ENCODE peak calls at places on chromosomes 12 and 14, in nine cellular contexts. B is activated naive CD8-positive, alpha-beta T cell treated with anti-CD3 and anti-CD28 coated beads, Interleukin-2, amount 50 U/mL, for 16 hours; W is amniotic stem cell; I is NCI-H1436; C is mesendoderm; U is HT-29; V is GM04504; K is progenitor cell of endocrine pancreas; E is Calu3. J is an unnamed sample.

GRCh38 chr14:101819251-101819990 is 57.9 kb downstream of the PPP2R5C start:
- DNase-seq in U (no peak), W (no peak), B (no peak), I (no peak), V (no peak), K (no peak), E (no peak), C (no peak), J (no peak)

GRCh38 chr14:103536693-103537092 is 7.7 kb downstream of the TRMT61A start:
- DNase-seq in U (no peak), C (no peak), I (no peak), K (no peak), E (no peak), V (no peak), W (no peak), B (no peak), J (no peak)

GRCh38 chr14:61154606-61155005 is 126.5 kb downstream of the TMEM30B start:
- DNase-seq in U (no peak), V (no peak), W (no peak), B (no peak), E (no peak), I (no peak), K (no peak), C (no peak), J (no peak)

GRCh38 chr12:9925746-9926393 is 6.3 kb downstream of the CLEC2A start:
- DNase-seq in E (peak), V (peak), U (peak), B (no peak), C (peak), W (peak), I (no peak), K (no peak), J (no peak)

GRCh38 chr12:48765753-48766162 is 23.1 kb downstream of the ADCY6 start:
- DNase-seq in U (no peak), E (no peak), B (no peak), C (no peak), W (no peak), I (no peak), V (no peak), K (no peak), J (no peak)

GRCh38 chr14:32370720-32371119 is 41.6 kb downstream of the AKAP6 start:
- DNase-seq in B (no peak), E (no peak), C (no peak), K (no peak), U (no peak), V (peak), W (peak), I (no peak), J (no peak)

GRCh38 chr14:69493791-69494190 is 9.3 kb downstream of the PLEKHD1 start:
- DNase-seq in C (no peak), W (no peak), I (no peak), U (no peak), B (no peak), V (no peak), K (no peak), E (no peak), J (no peak)

GRCh38 chr12:8636581-8636980 is 23.9 kb upstream of the AICDA start:
- DNase-seq in E (no peak), K (no peak), C (peak), V (no peak), U (no peak), B (no peak), I (no peak), W (no peak), J (no peak)

GRCh38 chr12:123268850-123269249 is 2.8 kb downstream of the CDK2AP1 start:
- DNase-seq in E (no peak), C (no peak), B (no peak), W (no peak), V (no peak), K (no peak), U (no peak), I (no peak), J (no peak)

GRCh38 chr14:28298156-28298555 is 468.4 kb upstream of the FOXG1 start:
- DNase-seq in E (no peak), W (no peak), B (no peak), I (no peak), C (no peak), V (no peak), K (no peak), U (no peak), J (no peak)

GRCh38 chr12:51865757-51866270 is 17.3 kb upstream of the FIGNL2 start:
- DNase-seq in V (no peak), W (no peak), E (no peak), K (no peak), B (no peak), I (no peak), C (peak), U (no peak), J (no peak)

GRCh38 chr14:92502541-92503286 is 10.9 kb upstream of the RIN3 start:
- DNase-seq in E (no peak), K (no peak), W (no peak), I (no peak), B (no peak), V (no peak), C (no peak), U (no peak), J (no peak)

GRCh38 chr14:29805415-29806123 is 122.1 kb downstream of the PRKD1 start:
- DNase-seq in K (no peak), W (peak), E (peak), I (peak), B (no peak), U (no peak), V (peak), C (peak), J (no peak)

GRCh38 chr12:53961025-53961761 is 6.5 kb downstream of the HOXC12 start:
- DNase-seq in I (no peak), U (no peak), E (no peak), K (peak), C (no peak), W (no peak), B (no peak), V (no peak), J (no peak)

GRCh38 chr14:20998139-20998538 is 954 bp upstream of the SLC39A2 start:
- DNase-seq in C (peak), K (no peak), W (no peak), V (no peak), B (no peak), E (peak), I (no peak), U (no peak), J (no peak)

GRCh38 chr12:113802966-113803828 is 162.9 kb downstream of the RBM19 start:
- DNase-seq in V (no peak), C (no peak), B (no peak), U (no peak), I (no peak), W (no peak), E (no peak), K (no peak), J (no peak)

GRCh38 chr12:121001060-121001459 is 15.2 kb downstream of the C12orf43 start:
- DNase-seq in I (no peak), K (no peak), W (no peak), U (no peak), V (no peak), E (no peak), C (no peak), B (no peak), J (no peak)

GRCh38 chr12:19937161-19937560 is 431.2 kb upstream of the PDE3A start:
- DNase-seq in K (no peak), C (no peak), V (no peak), B (no peak), U (no peak), W (no peak), I (no peak), E (no peak), J (no peak)

GRCh38 chr12:96354326-96354725 is 45.9 kb downstream of the CDK17 start:
- DNase-seq in I (no peak), W (no peak), K (no peak), C (peak), B (no peak), E (no peak), V (no peak), U (no peak), J (no peak)

GRCh38 chr12:84638811-84639368 is 273.7 kb downstream of the SLC6A15 start:
- DNase-seq in C (no peak), U (no peak), I (no peak), E (no peak), K (no peak), W (no peak), B (no peak), V (no peak), J (no peak)